ENCODE peak calls at places on chromosomes 4 and X, in four cellular contexts. L is CD8-positive, alpha-beta T cell; S is WTC11; P is K562. D is an unnamed sample.

GRCh38 chr4:85747871-85748491 is 273.0 kb downstream of the ARHGAP24 start:
- DNase-seq in P (peak), L (no peak), S (peak), D (no peak)

GRCh38 chrX:74449937-74450330 is 28.6 kb downstream of the SLC16A2 start:
- DNase-seq in S (no peak), P (no peak), L (no peak), D (no peak)

GRCh38 chr4:10184051-10184450 is 67.5 kb upstream of the WDR1 start:
- DNase-seq in P (no peak), L (no peak), S (no peak), D (no peak)

GRCh38 chr4:184932343-184932742 is 85.9 kb upstream of the HELT start:
- DNase-seq in L (no peak), S (no peak), P (no peak), D (peak)

GRCh38 chrX:118507766-118508165 is 12.2 kb downstream of the DOCK11 start:
- DNase-seq in S (no peak), L (no peak), P (no peak), D (no peak)

GRCh38 chr4:4439782-4440181 is 52.9 kb downstream of the NSG1 start:
- DNase-seq in S (no peak), L (no peak), P (no peak), D (no peak)

GRCh38 chrX:136354201-136354600 is 53.4 kb downstream of the ADGRG4 start:
- DNase-seq in L (no peak), S (no peak), P (no peak), D (no peak)

GRCh38 chr4:76377922-76378321 is 43.0 kb downstream of the CCDC158 start:
- DNase-seq in P (peak), L (peak), S (peak), D (peak)

GRCh38 chr4:120070191-120070590 is 3.5 kb upstream of the MAD2L1 start:
- DNase-seq in L (no peak), P (no peak), S (no peak), D (no peak)

DNA sequence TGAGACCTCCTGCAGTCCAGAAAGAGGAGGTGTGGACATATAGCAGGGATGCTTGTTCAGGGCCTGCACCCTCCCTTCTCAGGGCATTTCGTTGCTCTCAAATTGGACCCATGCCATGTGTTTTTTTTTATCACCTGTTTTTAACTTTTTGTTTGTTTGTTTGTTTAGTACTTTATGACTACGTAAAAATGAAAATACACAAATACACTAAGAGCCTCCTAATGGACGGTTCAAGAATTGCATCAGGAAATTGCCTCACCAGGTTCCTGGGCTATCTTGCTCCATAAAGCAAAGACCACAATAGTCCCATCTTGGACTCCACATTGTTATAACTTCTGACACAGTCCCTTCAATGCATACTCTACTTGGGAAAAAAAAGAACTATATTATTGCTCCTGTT is 1685.9 kb upstream of the TENM3 start:
- DNase-seq in P (no peak), S (no peak), L (no peak), D (no peak)
- TF ChIP-seq CTCF in P (no peak), S (peak), L (no peak), D (peak)

GRCh38 chrX:95949588-95949987 is 735.1 kb upstream of the DIAPH2 start:
- DNase-seq in P (no peak), L (no peak), S (no peak), D (no peak)
- TF ChIP-seq CTCF in P (no peak), L (no peak), S (no peak), D (no peak)

GRCh38 chr4:7845493-7846124 is 94.1 kb downstream of the AFAP1 start:
- DNase-seq in L (no peak), S (peak), P (no peak), D (no peak)
- TF ChIP-seq CTCF in L (no peak), S (no peak), P (no peak), D (no peak)

GRCh38 chr4:25441519-25442117 is 64.6 kb downstream of the ANAPC4 start:
- DNase-seq in L (no peak), P (peak), S (peak), D (peak)
- TF ChIP-seq CTCF in L (no peak), P (peak), S (peak), D (peak)

GRCh38 chr4:150142831-150143230 is 64.6 kb downstream of the DCLK2 start:
- DNase-seq in S (no peak), L (no peak), P (no peak), D (no peak)

GRCh38 chr4:150149381-150149780 is 71.1 kb downstream of the DCLK2 start:
- DNase-seq in P (no peak), S (no peak), L (no peak), D (no peak)

GRCh38 chr4:150145950-150146340 is 67.7 kb downstream of the DCLK2 start:
- DNase-seq in L (no peak), P (no peak), S (no peak), D (no peak)

GRCh38 chr4:150140774-150141400 is 62.6 kb downstream of the DCLK2 start:
- DNase-seq in P (no peak), L (no peak), S (no peak), D (no peak)

GRCh38 chr4:150145090-150145949 is 67.1 kb downstream of the DCLK2 start:
- DNase-seq in L (no peak), S (peak), P (no peak), D (no peak)
- TF ChIP-seq CTCF in L (no peak), S (no peak), P (no peak), D (peak)

GRCh38 chr4:131644619-131645018 is 1504.5 kb upstream of the PCDH10 start:
- DNase-seq in L (no peak), P (no peak), S (peak), D (peak)
- TF ChIP-seq CTCF in L (no peak), P (no peak), S (peak), D (no peak)

GRCh38 chrX:17631647-17632046 is 105.6 kb upstream of the SCML1 start:
- DNase-seq in S (no peak), P (no peak), L (no peak), D (no peak)

GRCh38 chrX:17632942-17633341 is 104.4 kb upstream of the SCML1 start:
- DNase-seq in S (no peak), P (no peak), L (no peak), D (no peak)

GRCh38 chrX:17629519-17629918 is 107.8 kb upstream of the SCML1 start:
- DNase-seq in L (no peak), P (no peak), S (no peak), D (no peak)

GRCh38 chrX:17627026-17627425 is 110.3 kb upstream of the SCML1 start:
- DNase-seq in S (no peak), L (no peak), P (no peak), D (no peak)

DNA sequence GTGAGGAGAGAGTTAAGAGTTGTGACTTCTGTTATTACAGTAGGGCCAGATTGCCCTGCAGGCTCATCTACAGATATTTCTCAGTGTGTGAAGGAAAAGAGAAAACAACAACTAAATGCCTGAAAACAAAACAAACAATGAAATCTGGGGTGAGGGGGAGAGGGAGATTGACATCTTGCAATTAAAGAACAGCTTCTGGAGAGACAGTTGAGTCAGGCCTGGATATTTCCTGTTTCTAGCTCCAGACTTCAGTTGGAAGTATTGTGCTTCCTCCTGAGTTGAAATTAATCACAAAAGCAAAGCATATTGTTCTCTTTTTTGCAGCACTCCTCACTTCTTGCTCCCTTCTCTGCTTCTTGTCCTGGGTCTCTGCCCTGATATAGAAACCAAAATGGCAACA is 108.3 kb upstream of the SCML1 start:
- DNase-seq in L (no peak), S (no peak), P (no peak), D (no peak)
- TF ChIP-seq CTCF in L (no peak), S (no peak), P (no peak), D (no peak)

DNA sequence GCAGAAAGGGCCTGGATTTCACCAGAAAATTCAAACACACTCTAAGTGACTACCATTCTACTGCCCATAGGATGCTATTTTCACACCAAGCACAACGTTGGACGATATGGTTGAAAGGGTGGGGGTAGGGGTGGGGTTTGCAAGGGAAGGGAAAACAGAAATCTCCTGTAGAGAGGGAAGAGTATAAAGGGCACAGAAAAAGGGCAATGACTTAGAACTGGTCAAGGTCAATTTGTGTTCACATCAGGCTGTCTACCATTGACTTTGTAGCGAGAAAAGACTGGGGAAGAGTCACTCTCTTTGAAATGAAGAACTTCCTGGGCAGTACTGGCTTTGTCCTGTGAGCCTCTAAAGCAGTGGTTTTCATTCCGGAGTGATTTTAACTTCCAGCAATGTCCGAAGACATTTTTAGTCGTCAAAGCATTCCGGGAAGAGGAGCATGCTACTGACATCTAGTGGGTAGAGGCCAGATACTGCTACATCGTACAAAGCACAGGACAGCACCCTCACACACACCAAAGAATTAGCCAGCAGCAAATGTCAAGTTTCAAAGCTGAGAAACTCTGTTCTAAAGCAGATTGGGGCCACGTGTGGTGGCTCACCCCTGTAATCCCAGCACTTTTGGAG is 48.4 kb upstream of the SLC7A3 start:
- DNase-seq in S (peak), L (no peak), P (peak), D (no peak)
- TF ChIP-seq CTCF in S (no peak), L (no peak), P (peak), D (no peak)

GRCh38 chr4:152817331-152817730 is 37.6 kb downstream of the ARFIP1 start:
- DNase-seq in L (no peak), S (no peak), P (no peak), D (no peak)

GRCh38 chr4:152824561-152824960 is 44.8 kb downstream of the ARFIP1 start:
- DNase-seq in L (no peak), P (no peak), S (no peak), D (no peak)

GRCh38 chr4:152822323-152822722 is 42.6 kb downstream of the ARFIP1 start:
- DNase-seq in P (no peak), L (no peak), S (no peak), D (no peak)

GRCh38 chr4:152819026-152819645 is 39.4 kb downstream of the ARFIP1 start:
- DNase-seq in S (no peak), P (no peak), L (no peak), D (no peak)

GRCh38 chr4:152820073-152820472 is 40.3 kb downstream of the ARFIP1 start:
- DNase-seq in L (no peak), P (no peak), S (no peak), D (no peak)
- TF ChIP-seq CTCF in L (no peak), P (no peak), S (no peak), D (peak)

DNA sequence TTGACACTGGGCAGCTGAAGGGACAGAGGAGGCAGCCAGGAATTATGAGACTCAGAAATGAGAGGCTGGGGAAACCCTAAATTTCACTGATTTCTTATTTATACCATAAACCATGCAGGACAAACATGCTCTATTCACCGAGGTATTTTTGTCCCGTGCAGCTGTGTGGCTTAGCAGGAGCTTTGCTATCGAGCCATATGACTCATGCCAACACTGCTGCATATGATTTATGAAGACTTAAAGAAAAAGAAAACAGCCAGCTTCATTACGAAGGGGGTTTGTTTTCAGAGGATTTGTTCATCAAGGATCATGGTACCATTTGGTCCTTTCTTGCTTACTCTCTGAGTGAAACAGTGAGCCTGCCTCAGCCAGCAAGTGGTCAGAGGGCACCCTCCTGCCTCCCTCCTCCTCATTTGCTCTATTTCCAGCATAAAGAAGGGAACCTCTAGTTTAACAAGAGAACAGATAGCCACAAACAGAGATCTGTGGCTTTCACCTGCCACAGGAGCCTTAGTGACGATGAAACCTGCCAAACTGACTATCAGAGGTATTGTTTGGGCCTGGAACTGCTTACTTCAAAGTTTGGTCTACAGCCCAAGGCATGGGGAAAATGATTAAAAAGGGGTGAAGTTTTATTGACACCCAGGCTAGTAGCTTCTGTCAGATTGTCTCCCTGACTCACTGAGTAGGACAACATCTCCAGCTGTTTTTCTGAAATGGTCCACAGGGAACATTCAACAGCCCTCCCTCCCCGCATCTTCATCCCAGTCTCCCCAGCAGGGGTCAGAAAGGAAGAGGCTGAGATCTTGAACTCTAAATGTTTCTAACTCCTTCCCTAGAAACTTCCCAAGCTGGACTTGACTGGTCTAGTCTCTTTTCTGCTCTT is 80.1 kb upstream of the MAML3 start:
- DNase-seq in P (no peak), L (no peak), S (no peak), D (no peak)
- TF ChIP-seq CTCF in P (no peak), L (no peak), S (no peak), D (no peak)

D was measured in glutamatergic neuron.